ENCODE peak calls at places on chromosomes 11 and 22, in six cellular contexts. One of them, this sample, is unnamed.

GRCh38 chr11:2975594-2975993 is 16.5 kb downstream of the NAP1L4 start:
- DNase-seq in right atrium auricular region: no peak
- DNase-seq in Daoy: no peak
- DNase-seq in anterior cingulate cortex: no peak
- DNase-seq in dermis microvascular lymphatic vessel endothelial cell: peak; percentile 61
- DNase-seq in substantia nigra: peak; percentile 38
- DNase-seq in this sample: peak; percentile 14

GRCh38 chr11:43360361-43361032 is 1.8 kb downstream of the TTC17 start:
- DNase-seq in right atrium auricular region: no peak
- DNase-seq in Daoy: no peak
- DNase-seq in anterior cingulate cortex: no peak
- DNase-seq in dermis microvascular lymphatic vessel endothelial cell: peak; percentile 25
- DNase-seq in substantia nigra: no peak
- DNase-seq in this sample: no peak

GRCh38 chr11:33682019-33682418 is 18.6 kb downstream of the C11orf91 start:
- DNase-seq in right atrium auricular region: peak; percentile 23
- DNase-seq in Daoy: no peak
- DNase-seq in anterior cingulate cortex: no peak
- DNase-seq in dermis microvascular lymphatic vessel endothelial cell: no peak
- DNase-seq in substantia nigra: no peak
- DNase-seq in this sample: no peak

GRCh38 chr22:47687776-47688175 is 925.3 kb downstream of the TBC1D22A start:
- DNase-seq in right atrium auricular region: no peak
- DNase-seq in Daoy: no peak
- DNase-seq in anterior cingulate cortex: no peak
- DNase-seq in dermis microvascular lymphatic vessel endothelial cell: no peak
- DNase-seq in substantia nigra: no peak
- DNase-seq in this sample: no peak

GRCh38 chr22:45923212-45923611 is 53.8 kb downstream of the WNT7B start:
- DNase-seq in right atrium auricular region: no peak
- DNase-seq in Daoy: no peak
- DNase-seq in anterior cingulate cortex: no peak
- DNase-seq in dermis microvascular lymphatic vessel endothelial cell: no peak
- DNase-seq in substantia nigra: no peak
- DNase-seq in this sample: no peak

GRCh38 chr11:109423114-109423859 is 1.3 kb downstream of the C11orf87 start:
- DNase-seq in right atrium auricular region: no peak
- DNase-seq in Daoy: no peak
- DNase-seq in anterior cingulate cortex: no peak
- DNase-seq in dermis microvascular lymphatic vessel endothelial cell: peak; percentile 3
- DNase-seq in substantia nigra: no peak
- DNase-seq in this sample: peak; percentile 2

GRCh38 chr11:125938418-125938817 is 7.4 kb upstream of the VSIG10L2 start:
- DNase-seq in right atrium auricular region: peak; percentile 44
- DNase-seq in Daoy: no peak
- DNase-seq in anterior cingulate cortex: no peak
- DNase-seq in dermis microvascular lymphatic vessel endothelial cell: no peak
- DNase-seq in substantia nigra: no peak
- DNase-seq in this sample: no peak

GRCh38 chr22:17307566-17307965 is 61.7 kb upstream of the CECR2 start:
- DNase-seq in right atrium auricular region: no peak
- DNase-seq in Daoy: no peak
- DNase-seq in anterior cingulate cortex: no peak
- DNase-seq in dermis microvascular lymphatic vessel endothelial cell: no peak
- DNase-seq in substantia nigra: no peak
- DNase-seq in this sample: no peak

GRCh38 chr11:116374085-116374484 is 398.7 kb downstream of the BUD13 start:
- DNase-seq in right atrium auricular region: no peak
- DNase-seq in Daoy: no peak
- DNase-seq in anterior cingulate cortex: no peak
- DNase-seq in dermis microvascular lymphatic vessel endothelial cell: no peak
- DNase-seq in substantia nigra: no peak
- DNase-seq in this sample: no peak

This sample was measured in hypothalamus.